ENCODE peak calls at places on chromosomes 3 and 15, in eight cellular contexts. R is fibroblast of lung, K is A549, M is aorta, V is right lobe of liver, Y is left ventricle myocardium inferior, I is small intestine, P is AG04450. F is an unnamed sample. For H3K9me3, the result is how much of the 10 kb centered on the place peaks cover.

GRCh38 chr3:195171093-195171873 is 99.7 kb downstream of the XXYLT1 start:
- DNase-seq in R (no peak), K (no peak), M (no peak), V (no peak), Y (no peak), I (no peak), P (no peak), F (no peak)

GRCh38 chr3:195549001-195549400 is 5.9 kb upstream of the PPP1R2 start:
- DNase-seq in R (no peak), K (no peak), M (no peak), V (no peak), Y (no peak), I (peak), P (no peak), F (no peak)

GRCh38 chr3:120497318-120497717 is 46.5 kb upstream of the FSTL1 start:
- DNase-seq in R (peak), K (no peak), M (no peak), V (no peak), Y (no peak), I (no peak), P (peak), F (no peak)

GRCh38 chr15:57651445-57651844 is 55.1 kb upstream of the POLR2M start:
- DNase-seq in R (no peak), K (no peak), M (no peak), V (no peak), Y (no peak), I (peak), P (no peak), F (no peak)

GRCh38 chr3:59920801-59921200 is 871.0 kb upstream of the CFAP20DC start:
- DNase-seq in R (no peak), K (no peak), M (no peak), V (no peak), Y (no peak), I (no peak), P (no peak), F (no peak)

GRCh38 chr15:91113036-91113435 is 13.0 kb downstream of the SV2B start:
- DNase-seq in R (no peak), K (no peak), M (no peak), V (no peak), Y (no peak), I (no peak), P (no peak), F (no peak)

GRCh38 chr3:143240921-143241320 is 121.3 kb downstream of the CHST2 start:
- DNase-seq in R (no peak), K (no peak), M (no peak), V (no peak), Y (no peak), I (no peak), P (no peak), F (no peak)

GRCh38 chr15:90471769-90472168 is 58.0 kb upstream of the CRTC3 start:
- DNase-seq in R (no peak), K (no peak), M (no peak), V (no peak), Y (no peak), I (no peak), P (no peak), F (no peak)

GRCh38 chr3:150480802-150481201 is 65.5 kb downstream of the SERP1 start:
- DNase-seq in R (no peak), K (no peak), M (no peak), V (no peak), Y (no peak), I (no peak), P (no peak), F (no peak)

GRCh38 chr3:58568572-58569286 is 8.5 kb downstream of the FAM107A start:
- DNase-seq in R (peak), K (peak), M (peak), V (peak), Y (peak), I (peak), P (peak), F (peak)

GRCh38 chr3:63521657-63522056 is 130.8 kb upstream of the SNTN start:
- DNase-seq in R (no peak), K (no peak), M (no peak), V (no peak), Y (no peak), I (no peak), P (no peak), F (no peak)

GRCh38 chr3:122973893-122974615 is 53.5 kb downstream of the SEMA5B start:
- DNase-seq in R (peak), K (no peak), M (peak), V (no peak), Y (peak), I (no peak), P (no peak), F (no peak)

GRCh38 chr3:69972672-69973071 is 26.9 kb upstream of the SAMMSON start:
- DNase-seq in R (no peak), K (no peak), M (no peak), V (no peak), Y (no peak), I (no peak), P (no peak), F (no peak)

GRCh38 chr15:25249236-25250010 is 189.4 kb downstream of the UBE3A start:
- DNase-seq in R (no peak), K (no peak), M (peak), V (no peak), Y (no peak), I (no peak), P (no peak), F (no peak)

GRCh38 chr3:21718943-21719591 is 31.9 kb downstream of the ZNF385D start:
- DNase-seq in R (peak), K (no peak), M (no peak), V (no peak), Y (no peak), I (no peak), P (no peak), F (no peak)

GRCh38 chr3:196210673-196211556 is at the start of gene ZDHHC19:
- DNase-seq in R (no peak), K (no peak), M (peak), V (peak), Y (no peak), I (no peak), P (no peak), F (no peak)

GRCh38 chr3:29373016-29373690 is 92.3 kb downstream of the RBMS3 start:
- DNase-seq in R (peak), K (no peak), M (no peak), V (no peak), Y (no peak), I (no peak), P (no peak), F (no peak)

GRCh38 chr3:73018790-73019441 is 22.3 kb downstream of the PPP4R2 start:
- DNase-seq in R (no peak), K (no peak), M (no peak), V (no peak), Y (no peak), I (no peak), P (no peak), F (no peak)

GRCh38 chr15:32994810-32995424 is 199.6 kb downstream of the FMN1 start:
- DNase-seq in R (peak), K (peak), M (no peak), V (no peak), Y (no peak), I (peak), P (no peak), F (no peak)

GRCh38 chr15:91622676-91623342 is 230.7 kb upstream of the SLCO3A1 start:
- DNase-seq in R (no peak), K (no peak), M (no peak), V (no peak), Y (no peak), I (no peak), P (no peak), F (no peak)

GRCh38 chr3:60703956-60704736 is 547.1 kb downstream of the FHIT start:
- DNase-seq in R (peak), K (no peak), M (no peak), V (no peak), Y (no peak), I (no peak), P (peak), F (no peak)

GRCh38 chr3:111324645-111325044 is 217.4 kb upstream of the CD96 start:
- DNase-seq in R (peak), K (no peak), M (no peak), V (no peak), Y (no peak), I (no peak), P (no peak), F (no peak)

GRCh38 chr15:42053914-42054313 is 33.1 kb upstream of the PLA2G4E start:
- DNase-seq in R (no peak), K (no peak), M (no peak), V (no peak), Y (no peak), I (no peak), P (no peak), F (no peak)

GRCh38 chr3:106510206-106510605 is 641.4 kb upstream of the CBLB start:
- DNase-seq in R (peak), K (no peak), M (no peak), V (no peak), Y (no peak), I (no peak), P (no peak), F (no peak)

GRCh38 chr3:138834359-138835176 is at the start of gene PIK3CB:
- DNase-seq in R (peak), K (peak), M (peak), V (peak), Y (peak), I (peak), P (no peak), F (peak)

GRCh38 chr3:97910931-97911351 is 61.3 kb downstream of the RIOX2 start:
- DNase-seq in R (no peak), K (no peak), M (no peak), V (no peak), Y (no peak), I (no peak), P (no peak), F (no peak)

GRCh38 chr3:191761906-191762305 is 300.9 kb downstream of the PYDC2 start:
- DNase-seq in R (peak), K (no peak), M (no peak), V (no peak), Y (no peak), I (no peak), P (no peak), F (no peak)

GRCh38 chr3:122577409-122578028 is at the start of gene PARP15:
- DNase-seq in R (peak), K (no peak), M (peak), V (peak), Y (no peak), I (peak), P (no peak), F (peak)

GRCh38 chr3:129278970-129279906 is 568 bp downstream of the HMCES start:
- DNase-seq in R (peak), K (peak), M (peak), V (peak), Y (peak), I (peak), P (no peak), F (no peak)

GRCh38 chr3:124276163-124276862 is 284.4 kb upstream of the ROPN1 start:
- DNase-seq in R (no peak), K (no peak), M (no peak), V (no peak), Y (no peak), I (peak), P (no peak), F (no peak)

GRCh38 chr3:168322941-168323340 is 227.2 kb upstream of the GOLIM4 start:
- DNase-seq in R (peak), K (no peak), M (no peak), V (no peak), Y (no peak), I (no peak), P (no peak), F (no peak)

GRCh38 chr3:182739619-182740018 is 53.7 kb upstream of the ATP11B start:
- DNase-seq in R (peak), K (no peak), M (no peak), V (no peak), Y (no peak), I (no peak), P (peak), F (no peak)

GRCh38 chr3:195154111-195154791 is 116.7 kb downstream of the XXYLT1 start:
- DNase-seq in R (peak), K (no peak), M (no peak), V (no peak), Y (no peak), I (no peak), P (no peak), F (no peak)

GRCh38 chr15:84079885-84080777 is 155.4 kb upstream of the GOLGA6L4 start:
- DNase-seq in R (peak), K (no peak), M (peak), V (peak), Y (peak), I (peak), P (no peak), F (no peak)

GRCh38 chr3:132245547-132245946 is 71.7 kb upstream of the ACP3 start:
- DNase-seq in R (peak), K (no peak), M (no peak), V (no peak), Y (no peak), I (no peak), P (no peak), F (no peak)

GRCh38 chr3:60399295-60399694 is 852.0 kb downstream of the FHIT start:
- DNase-seq in R (peak), K (no peak), M (no peak), V (no peak), Y (no peak), I (no peak), P (no peak), F (no peak)

GRCh38 chr3:188082040-188082439 is 71.9 kb upstream of the LPP start:
- DNase-seq in R (peak), K (no peak), M (no peak), V (no peak), Y (no peak), I (no peak), P (no peak), F (no peak)

GRCh38 chr3:20185364-20185732 is 658 bp downstream of the SGO1 start:
- DNase-seq in R (peak), K (no peak), M (no peak), V (no peak), Y (no peak), I (peak), P (no peak), F (no peak)

GRCh38 chr3:98974442-98974841 is 72.9 kb upstream of the DCBLD2 start:
- DNase-seq in R (no peak), K (no peak), M (no peak), V (no peak), Y (no peak), I (no peak), P (no peak), F (no peak)

GRCh38 chr3:98969295-98969694 is 67.8 kb upstream of the DCBLD2 start:
- DNase-seq in R (no peak), K (no peak), M (no peak), V (no peak), Y (no peak), I (no peak), P (no peak), F (no peak)

GRCh38 chr3:98971183-98971681 is 69.7 kb upstream of the DCBLD2 start:
- DNase-seq in R (peak), K (no peak), M (no peak), V (no peak), Y (no peak), I (no peak), P (no peak), F (no peak)

GRCh38 chr3:98972720-98973119 is 71.2 kb upstream of the DCBLD2 start:
- DNase-seq in R (no peak), K (no peak), M (no peak), V (no peak), Y (no peak), I (no peak), P (no peak), F (no peak)

GRCh38 chr3:98972155-98972554 is 70.7 kb upstream of the DCBLD2 start:
- DNase-seq in R (peak), K (no peak), M (no peak), V (no peak), Y (no peak), I (no peak), P (peak), F (no peak)
- H3K9me3 ChIP-seq in R (under half), K (under half), M (under half), V (under half), Y (under half), I (under half), P (under half), F (under half)

GRCh38 chr3:133283958-133284807 is 115.7 kb upstream of the BFSP2 start:
- DNase-seq in R (no peak), K (no peak), M (no peak), V (no peak), Y (no peak), I (no peak), P (no peak), F (no peak)

GRCh38 chr3:133293397-133294107 is 106.3 kb upstream of the BFSP2 start:
- DNase-seq in R (peak), K (no peak), M (no peak), V (no peak), Y (no peak), I (no peak), P (no peak), F (no peak)

GRCh38 chr3:133292251-133292650 is 107.6 kb upstream of the BFSP2 start:
- DNase-seq in R (no peak), K (no peak), M (no peak), V (no peak), Y (no peak), I (no peak), P (no peak), F (no peak)

GRCh38 chr3:133294253-133294652 is 105.6 kb upstream of the BFSP2 start:
- DNase-seq in R (peak), K (no peak), M (no peak), V (no peak), Y (no peak), I (no peak), P (no peak), F (no peak)

GRCh38 chr3:133289322-133289721 is 110.5 kb upstream of the BFSP2 start:
- DNase-seq in R (no peak), K (no peak), M (no peak), V (no peak), Y (no peak), I (no peak), P (no peak), F (no peak)
- H3K9me3 ChIP-seq in R (under half), K (under half), M (under half), V (under half), Y (under half), I (under half), P (under half), F (under half)

GRCh38 chr3:157190242-157190876 is 30.4 kb upstream of the CCNL1 start:
- DNase-seq in R (no peak), K (no peak), M (no peak), V (no peak), Y (no peak), I (no peak), P (no peak), F (no peak)
- H3K9me3 ChIP-seq in R (under half), K (under half), M (under half), V (under half), Y (half or more), I (under half), P (under half), F (under half)

GRCh38 chr15:22231603-22232002 is 151.3 kb downstream of the OR4M2 start:
- DNase-seq in R (no peak), K (no peak), M (no peak), V (no peak), Y (no peak), I (no peak), P (no peak), F (no peak)
- H3K9me3 ChIP-seq in R (under half), K (under half), M (under half), V (under half), Y (under half), I (under half), P (half or more), F (under half)

DNA sequence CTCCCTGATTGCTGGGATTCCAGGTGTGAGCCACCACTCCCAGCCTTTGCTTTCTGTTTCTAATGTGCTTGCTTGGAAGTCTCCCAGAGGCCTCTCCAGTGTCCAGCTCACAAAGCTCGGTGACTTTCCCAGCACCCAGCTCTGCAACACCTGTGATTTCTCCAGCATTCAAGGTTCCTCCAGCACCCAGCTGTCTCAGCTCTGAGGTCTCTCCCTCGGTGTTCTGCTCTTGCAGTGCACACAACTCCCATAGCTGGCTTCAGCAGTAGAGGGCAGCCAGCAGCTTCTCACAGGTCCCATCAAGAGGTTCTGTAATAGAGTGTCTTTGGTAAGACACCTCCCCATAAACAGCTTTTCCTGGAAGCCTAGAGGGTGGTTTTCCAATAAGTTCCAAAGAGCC is 75.0 kb downstream of the GRM7 start:
- DNase-seq in R (no peak), K (no peak), M (no peak), V (no peak), Y (no peak), I (no peak), P (no peak), F (no peak)
- H3K9me3 ChIP-seq in R (under half), K (under half), M (under half), V (under half), Y (under half), I (under half), P (under half), F (under half)

F was measured in T-helper 17 cell.